ENCODE peak calls at places on chromosomes 5 and 9, in five cellular contexts. B is HCT116, W is A549, U is stomach, O is thyroid gland. I is an unnamed sample.

GRCh38 chr9:98097836-98098235 is 21.2 kb downstream of the TRIM14 start:
- DNase-seq in W (no peak), B (no peak), U (no peak), O (peak; percentile 47), I (no peak)

GRCh38 chr5:73764586-73764985 is 138.6 kb downstream of the ARHGEF28 start:
- DNase-seq in B (no peak), U (no peak), O (no peak), W (peak; percentile 71), I (no peak)

GRCh38 chr5:135048286-135048685 is 14.3 kb upstream of the PITX1 start:
- DNase-seq in U (no peak), W (no peak), O (no peak), B (no peak), I (no peak)

GRCh38 chr9:77158772-77159513 is 18.4 kb upstream of the VPS13A start:
- DNase-seq in B (no peak), U (no peak), O (no peak), W (no peak), I (no peak)

GRCh38 chr5:35405938-35406337 is 175.7 kb upstream of the PRLR start:
- DNase-seq in W (no peak), O (no peak), B (no peak), U (no peak), I (no peak)

GRCh38 chr5:38755171-38755570 is 90.6 kb upstream of the OSMR start:
- DNase-seq in B (no peak), U (no peak), O (no peak), W (no peak), I (no peak)

GRCh38 chr9:133715866-133716563 is 22.1 kb downstream of the SARDH start:
- DNase-seq in W (no peak), U (no peak), B (no peak), O (no peak), I (peak; percentile 48)

GRCh38 chr5:54718647-54719046 is 201.1 kb downstream of the SNX18 start:
- DNase-seq in W (no peak), U (peak; percentile 30), B (no peak), O (peak; percentile 31), I (peak; percentile 85)

GRCh38 chr5:128498844-128499455 is 39.1 kb downstream of the FBN2 start:
- DNase-seq in B (peak; percentile 40), W (peak; percentile 11), O (no peak), U (no peak), I (no peak)

GRCh38 chr5:111135946-111136345 is 43.8 kb downstream of the WDR36 start:
- DNase-seq in B (no peak), O (no peak), U (no peak), W (no peak), I (no peak)

GRCh38 chr5:147188200-147189108 is 46.4 kb upstream of the STK32A start:
- DNase-seq in O (peak; percentile 61), W (peak; percentile 52), U (peak; percentile 51), B (peak; percentile 42), I (no peak)

GRCh38 chr5:74865799-74866652 is at the start of gene FAM169A:
- DNase-seq in O (peak; percentile 62), B (no peak), U (peak; percentile 58), W (peak; percentile 55), I (peak; percentile 61)

GRCh38 chr5:1368236-1368635 is 23.3 kb upstream of the CLPTM1L start:
- DNase-seq in B (no peak), W (no peak), U (no peak), O (no peak), I (no peak)

GRCh38 chr5:158877124-158877581 is 222.6 kb downstream of the EBF1 start:
- DNase-seq in B (no peak), O (no peak), U (no peak), W (no peak), I (no peak)

GRCh38 chr9:128404579-128404978 is 16.1 kb upstream of the CERCAM start:
- DNase-seq in W (no peak), U (no peak), O (no peak), B (no peak), I (no peak)

GRCh38 chr5:98454904-98455303 is 318.6 kb upstream of the RGMB start:
- DNase-seq in U (no peak), W (no peak), B (peak; percentile 0), O (no peak), I (no peak)

GRCh38 chr5:59036274-59036961 is 453.5 kb downstream of the RAB3C start:
- DNase-seq in O (no peak), W (no peak), B (peak; percentile 28), U (no peak), I (peak; percentile 38)

GRCh38 chr5:116632890-116633289 is 58.3 kb upstream of the SEMA6A start:
- DNase-seq in W (no peak), B (no peak), U (no peak), O (no peak), I (no peak)

GRCh38 chr5:15510816-15511215 is 10.8 kb downstream of the FBXL7 start:
- DNase-seq in U (no peak), B (no peak), W (no peak), O (no peak), I (no peak)

GRCh38 chr5:112049738-112050137 is 292.7 kb upstream of the NREP start:
- DNase-seq in W (no peak), O (no peak), U (no peak), B (no peak), I (no peak)

GRCh38 chr9:83622814-83623633 is at the start of gene IDNK:
- DNase-seq in U (peak; percentile 66), O (peak; percentile 66), B (peak; percentile 10), W (peak; percentile 49), I (peak; percentile 80)

GRCh38 chr9:106921989-106922388 is 59.0 kb downstream of the ZNF462 start:
- DNase-seq in U (no peak), O (no peak), W (no peak), B (no peak), I (no peak)

GRCh38 chr5:126280820-126281219 is 142.4 kb upstream of the GRAMD2B start:
- DNase-seq in W (no peak), O (no peak), B (no peak), U (no peak), I (no peak)

GRCh38 chr5:56175465-56175864 is 57.7 kb downstream of the ANKRD55 start:
- DNase-seq in O (no peak), U (no peak), W (no peak), B (peak; percentile 13), I (peak; percentile 40)

GRCh38 chr5:123094227-123094918 is 5.3 kb downstream of the PRDM6 start:
- DNase-seq in U (no peak), O (no peak), B (no peak), W (no peak), I (no peak)

DNA sequence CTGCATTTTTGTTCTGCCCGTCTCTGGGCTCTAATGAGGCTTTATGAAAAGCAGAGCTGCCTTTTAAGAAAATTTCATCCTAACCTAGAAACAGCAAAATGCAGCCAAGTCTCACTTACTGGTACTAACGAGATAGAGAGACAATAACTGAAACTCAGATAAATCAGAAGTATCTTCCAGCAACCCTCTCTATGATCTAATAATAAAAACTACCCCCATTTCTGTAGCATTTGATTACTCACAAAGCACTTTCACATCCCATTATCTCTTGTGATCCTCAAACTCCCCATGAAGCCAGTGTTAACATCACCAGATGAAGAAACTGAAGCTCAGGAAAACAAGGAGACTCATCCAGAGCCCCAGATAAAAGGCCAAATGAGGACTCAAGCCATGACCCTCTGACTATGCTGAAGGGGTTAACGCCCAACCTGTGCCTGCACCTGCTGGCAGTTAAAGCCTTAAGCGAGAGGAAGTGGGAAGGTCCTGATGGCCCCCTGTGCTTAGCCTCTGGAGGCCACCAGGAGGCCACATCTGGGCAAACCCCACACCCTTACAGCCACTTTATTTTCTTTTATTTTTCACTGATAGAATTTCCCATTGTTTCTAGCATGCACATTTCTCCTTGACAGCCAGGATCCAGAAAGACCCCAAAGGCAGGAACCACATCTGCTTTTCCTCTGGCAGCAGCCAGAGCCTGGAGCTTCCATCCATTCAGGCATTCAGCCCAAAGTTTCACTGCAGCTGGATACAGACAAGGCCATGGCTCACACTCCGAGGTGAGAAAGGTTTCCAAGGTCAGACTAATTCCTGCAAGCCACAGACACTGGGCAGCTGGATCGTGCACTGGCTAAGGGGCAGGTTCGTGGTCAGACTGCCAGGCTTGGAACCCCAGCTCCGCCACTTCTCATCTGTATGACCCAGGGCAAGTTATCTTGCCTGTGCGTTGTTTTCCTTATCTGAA is 37.2 kb downstream of the SPOCK1 start:
- DNase-seq in W (no peak), B (no peak), U (no peak), O (no peak), I (no peak)
- H3K9me3 ChIP-seq in W (no peaks in the 10 kb centered on the region), B (no peaks in the 10 kb centered on the region), U (no peaks in the 10 kb centered on the region), O (no peaks in the 10 kb centered on the region), I (no peaks in the 10 kb centered on the region)

GRCh38 chr5:172897691-172898512 is 61.3 kb upstream of the RPL26L1 start:
- DNase-seq in W (peak; percentile 90), U (no peak), O (peak; percentile 49), B (no peak), I (no peak)
- TF ChIP-seq POLR2A in W (no peak), U (no peak), O (no peak), B (no peak), I (no peak)

GRCh38 chr5:131767891-131768290 is 28.9 kb downstream of the FNIP1 start:
- DNase-seq in W (no peak), B (no peak), O (no peak), U (no peak), I (no peak)

GRCh38 chr5:131763968-131764367 is 32.8 kb downstream of the FNIP1 start:
- DNase-seq in U (no peak), O (no peak), B (no peak), W (no peak), I (no peak)

GRCh38 chr5:131766689-131767088 is 30.1 kb downstream of the FNIP1 start:
- DNase-seq in B (no peak), W (no peak), U (no peak), O (no peak), I (no peak)

GRCh38 chr5:131769337-131769736 is 27.5 kb downstream of the FNIP1 start:
- DNase-seq in U (no peak), B (no peak), W (no peak), O (no peak), I (no peak)

DNA sequence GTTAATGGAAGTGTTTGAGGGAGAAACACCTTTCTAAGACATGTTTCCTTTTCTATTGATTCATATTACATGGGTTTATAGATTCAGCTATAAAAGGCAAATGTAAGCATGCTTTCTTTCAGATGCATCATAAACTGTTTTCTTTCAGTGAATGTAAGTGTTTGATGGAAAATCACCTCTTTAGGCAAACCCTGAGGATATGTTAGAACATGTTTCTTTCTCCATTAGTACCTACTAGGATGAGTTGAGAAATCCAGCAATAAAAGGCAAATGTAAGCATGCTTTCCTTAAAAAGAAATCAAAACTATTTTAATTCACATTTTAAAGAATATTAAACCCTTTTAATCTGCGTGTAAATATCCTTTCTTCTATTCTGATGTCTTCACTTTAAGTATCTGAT is 31.6 kb downstream of the FNIP1 start:
- DNase-seq in O (no peak), W (no peak), B (no peak), U (no peak), I (no peak)
- H3K9me3 ChIP-seq in O (no peaks in the 10 kb centered on the region), W (peaks cover 2% of the 10 kb centered on the region), B (no peaks in the 10 kb centered on the region), U (no peaks in the 10 kb centered on the region), I (no peaks in the 10 kb centered on the region)

DNA sequence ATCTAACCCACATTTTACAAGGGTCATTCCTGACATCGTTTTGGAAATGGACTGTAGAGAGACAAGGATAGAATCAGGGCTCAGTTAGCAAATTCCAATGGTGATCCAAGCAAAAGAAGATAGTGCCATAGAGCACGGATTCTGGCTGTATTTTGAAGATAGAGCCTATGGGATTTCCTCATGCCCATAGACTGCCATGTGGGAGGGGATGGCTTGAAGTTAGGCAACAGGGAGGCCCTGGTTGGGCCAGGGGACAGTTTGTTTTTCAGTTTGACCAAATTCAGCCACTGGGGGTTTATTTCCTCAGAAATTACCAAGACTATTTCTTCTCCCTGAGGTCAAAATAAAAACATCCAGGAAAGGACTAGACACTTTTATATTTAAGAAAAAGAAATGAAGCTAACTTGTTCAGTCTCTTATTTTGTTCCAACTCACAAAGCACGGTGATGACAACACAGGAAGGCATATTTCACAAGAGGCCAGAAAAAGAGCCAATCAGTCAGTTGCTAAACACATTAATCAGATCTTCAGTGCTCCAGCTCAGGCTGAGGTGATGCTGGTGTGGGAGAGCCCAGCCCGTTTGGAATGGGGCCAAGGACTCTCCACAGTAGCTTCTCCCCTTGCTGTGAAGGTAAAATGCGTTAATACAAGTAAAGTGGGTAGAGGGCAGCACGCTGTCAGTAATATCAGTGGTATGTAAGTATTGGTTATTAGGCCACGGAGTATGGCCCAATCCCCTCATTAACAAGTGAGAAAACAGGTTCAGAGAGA is 4.4 kb upstream of the DCTN4 start:
- DNase-seq in O (peak; percentile 50), B (no peak), U (peak; percentile 47), W (no peak), I (peak; percentile 30)
- TF ChIP-seq POLR2A in O (no peak), B (no peak), U (no peak), W (no peak), I (no peak)